ENCODE peak calls at places on chromosomes 3 and 15, in eight cellular contexts. T is NCI-H774; M is HTR-8/SVneo; Y is GM04503; P is 8988T; G is stimulated activated effector memory CD8-positive, alpha-beta T cell treated with anti-CD3 and anti-CD28 coated beads, Interleukin-12 subunit alpha, Interleukin-12 subunit beta, amount 100 ng/mL, for 72 hours; K is NCI-H345; D is GM13976. U is an unnamed sample.

GRCh38 chr3:175443682-175444081 is 584.5 kb downstream of the NAALADL2 start:
- DNase-seq in T (no peak), M (no peak), Y (no peak), P (no peak), G (no peak), K (no peak), D (no peak), U (no peak)

GRCh38 chr3:127715541-127715940 is 42.8 kb downstream of the ABTB1 start:
- DNase-seq in T (no peak), M (no peak), Y (no peak), P (no peak), G (no peak), K (no peak), D (no peak), U (no peak)

GRCh38 chr15:85667491-85668424 is 127.0 kb downstream of the KLHL25 start:
- DNase-seq in T (peak), M (peak), Y (peak), P (no peak), G (peak), K (no peak), D (peak), U (no peak)

GRCh38 chr3:113105980-113106379 is 105.4 kb upstream of the BOC start:
- DNase-seq in T (no peak), M (no peak), Y (no peak), P (no peak), G (no peak), K (no peak), D (no peak), U (no peak)

GRCh38 chr3:154089416-154090115 is 31.6 kb upstream of the ARHGEF26 start:
- DNase-seq in T (no peak), M (no peak), Y (no peak), P (no peak), G (no peak), K (no peak), D (no peak), U (no peak)

GRCh38 chr3:105458518-105459215 is 92.0 kb downstream of the ALCAM start:
- DNase-seq in T (no peak), M (no peak), Y (peak), P (no peak), G (no peak), K (no peak), D (no peak), U (no peak)

GRCh38 chr3:42749753-42750231 is 23.3 kb downstream of the CCDC13 start:
- DNase-seq in T (no peak), M (peak), Y (no peak), P (peak), G (no peak), K (no peak), D (peak), U (no peak)

GRCh38 chr3:60094392-60094947 is 1044.6 kb upstream of the CFAP20DC start:
- DNase-seq in T (peak), M (no peak), Y (no peak), P (no peak), G (no peak), K (peak), D (no peak), U (peak)

GRCh38 chr3:47394140-47394855 is 13.5 kb downstream of the PTPN23 start:
- DNase-seq in T (no peak), M (no peak), Y (no peak), P (peak), G (no peak), K (no peak), D (no peak), U (no peak)

GRCh38 chr15:100891316-100892012 is 11.8 kb downstream of the ALDH1A3 start:
- DNase-seq in T (no peak), M (no peak), Y (no peak), P (no peak), G (no peak), K (no peak), D (no peak), U (no peak)

GRCh38 chr15:27935328-27935727 is 163.8 kb downstream of the OCA2 start:
- DNase-seq in T (no peak), M (no peak), Y (no peak), P (no peak), G (no peak), K (no peak), D (no peak), U (no peak)

GRCh38 chr3:43489918-43490317 is 131.9 kb downstream of the ANO10 start:
- DNase-seq in T (no peak), M (no peak), Y (no peak), P (no peak), G (no peak), K (no peak), D (no peak), U (no peak)

GRCh38 chr15:64883997-64884511 is 27.6 kb upstream of the ANKDD1A start:
- DNase-seq in T (no peak), M (peak), Y (peak), P (peak), G (peak), K (peak), D (peak), U (no peak)

GRCh38 chr3:129003578-129004112 is 2.5 kb downstream of the EFCC1 start:
- DNase-seq in T (peak), M (no peak), Y (no peak), P (no peak), G (no peak), K (peak), D (no peak), U (peak)

GRCh38 chr3:158794936-158795518 is 6.8 kb upstream of the MFSD1 start:
- DNase-seq in T (no peak), M (peak), Y (no peak), P (no peak), G (no peak), K (no peak), D (no peak), U (peak)

GRCh38 chr3:56443372-56443771 is 24.9 kb downstream of the ERC2 start:
- DNase-seq in T (no peak), M (no peak), Y (no peak), P (no peak), G (no peak), K (no peak), D (no peak), U (no peak)